ENCODE peak calls at places on chromosome 19, in seven cellular contexts. One of them, this sample, is unnamed.
A peak's percentile ranks its signal among the peaks of the same experiment; 100 is the strongest.

GRCh38 chr19:7699422-7700127 is 2.4 kb downstream of the FCER2 start:
- DNase-seq in lower leg skin: no peak
- DNase-seq in dorsolateral prefrontal cortex: no peak
- DNase-seq in mesenchymal stem cell: no peak
- DNase-seq in uterus: no peak
- DNase-seq in activated naive CD8-positive, alpha-beta T cell treated with anti-CD3 and anti-CD28 coated beads, Interleukin-2, amount 50 U/mL, for 24 hours: peak; percentile 72
- DNase-seq in CD8-positive, alpha-beta memory T cell: no peak
- DNase-seq in this sample: no peak

GRCh38 chr19:55457683-55458457 is 3.6 kb downstream of the ISOC2 start:
- DNase-seq in lower leg skin: no peak
- DNase-seq in dorsolateral prefrontal cortex: no peak
- DNase-seq in mesenchymal stem cell: no peak
- DNase-seq in uterus: no peak
- DNase-seq in activated naive CD8-positive, alpha-beta T cell treated with anti-CD3 and anti-CD28 coated beads, Interleukin-2, amount 50 U/mL, for 24 hours: no peak
- DNase-seq in CD8-positive, alpha-beta memory T cell: no peak
- DNase-seq in this sample: no peak

GRCh38 chr19:18612772-18613588 is at the start of gene TMEM59L:
- DNase-seq in lower leg skin: no peak
- DNase-seq in dorsolateral prefrontal cortex: peak; percentile 90
- DNase-seq in mesenchymal stem cell: no peak
- DNase-seq in uterus: no peak
- DNase-seq in activated naive CD8-positive, alpha-beta T cell treated with anti-CD3 and anti-CD28 coated beads, Interleukin-2, amount 50 U/mL, for 24 hours: peak; percentile 35
- DNase-seq in CD8-positive, alpha-beta memory T cell: peak; percentile 27
- DNase-seq in this sample: no peak

GRCh38 chr19:57812201-57812600 is 2.5 kb downstream of the ZNF552 start:
- DNase-seq in lower leg skin: no peak
- DNase-seq in dorsolateral prefrontal cortex: no peak
- DNase-seq in mesenchymal stem cell: peak; percentile 18
- DNase-seq in uterus: no peak
- DNase-seq in activated naive CD8-positive, alpha-beta T cell treated with anti-CD3 and anti-CD28 coated beads, Interleukin-2, amount 50 U/mL, for 24 hours: no peak
- DNase-seq in CD8-positive, alpha-beta memory T cell: no peak
- DNase-seq in this sample: no peak

GRCh38 chr19:11179716-11180297 is 17.5 kb downstream of the KANK2 start:
- DNase-seq in lower leg skin: no peak
- DNase-seq in dorsolateral prefrontal cortex: no peak
- DNase-seq in mesenchymal stem cell: no peak
- DNase-seq in uterus: no peak
- DNase-seq in activated naive CD8-positive, alpha-beta T cell treated with anti-CD3 and anti-CD28 coated beads, Interleukin-2, amount 50 U/mL, for 24 hours: peak; percentile 32
- DNase-seq in CD8-positive, alpha-beta memory T cell: no peak
- DNase-seq in this sample: no peak

GRCh38 chr19:38648789-38649304 is 1.4 kb downstream of the ACTN4 start:
- DNase-seq in lower leg skin: no peak
- DNase-seq in dorsolateral prefrontal cortex: no peak
- DNase-seq in mesenchymal stem cell: no peak
- DNase-seq in uterus: no peak
- DNase-seq in activated naive CD8-positive, alpha-beta T cell treated with anti-CD3 and anti-CD28 coated beads, Interleukin-2, amount 50 U/mL, for 24 hours: no peak
- DNase-seq in CD8-positive, alpha-beta memory T cell: no peak
- DNase-seq in this sample: no peak

GRCh38 chr19:54180691-54181091 is 7.7 kb upstream of the TMC4 start:
- DNase-seq in lower leg skin: no peak
- DNase-seq in dorsolateral prefrontal cortex: no peak
- DNase-seq in mesenchymal stem cell: no peak
- DNase-seq in uterus: no peak
- DNase-seq in activated naive CD8-positive, alpha-beta T cell treated with anti-CD3 and anti-CD28 coated beads, Interleukin-2, amount 50 U/mL, for 24 hours: no peak
- DNase-seq in CD8-positive, alpha-beta memory T cell: no peak
- DNase-seq in this sample: no peak

GRCh38 chr19:48634036-48634342 is 3.2 kb downstream of the DBP start:
- DNase-seq in lower leg skin: no peak
- DNase-seq in dorsolateral prefrontal cortex: no peak
- DNase-seq in mesenchymal stem cell: no peak
- DNase-seq in uterus: no peak
- DNase-seq in activated naive CD8-positive, alpha-beta T cell treated with anti-CD3 and anti-CD28 coated beads, Interleukin-2, amount 50 U/mL, for 24 hours: no peak
- DNase-seq in CD8-positive, alpha-beta memory T cell: no peak
- DNase-seq in this sample: no peak

GRCh38 chr19:19034204-19034624 is 811 bp downstream of the ARMC6 start:
- DNase-seq in lower leg skin: peak; percentile 61
- DNase-seq in dorsolateral prefrontal cortex: peak; percentile 64
- DNase-seq in mesenchymal stem cell: peak; percentile 79
- DNase-seq in uterus: no peak
- DNase-seq in activated naive CD8-positive, alpha-beta T cell treated with anti-CD3 and anti-CD28 coated beads, Interleukin-2, amount 50 U/mL, for 24 hours: peak; percentile 77
- DNase-seq in CD8-positive, alpha-beta memory T cell: peak; percentile 56
- DNase-seq in this sample: no peak

GRCh38 chr19:9323557-9323918 is 441 bp upstream of the ZNF559 start:
- DNase-seq in lower leg skin: peak; percentile 44
- DNase-seq in dorsolateral prefrontal cortex: peak; percentile 75
- DNase-seq in mesenchymal stem cell: no peak
- DNase-seq in uterus: peak; percentile 64
- DNase-seq in activated naive CD8-positive, alpha-beta T cell treated with anti-CD3 and anti-CD28 coated beads, Interleukin-2, amount 50 U/mL, for 24 hours: peak; percentile 50
- DNase-seq in CD8-positive, alpha-beta memory T cell: no peak
- DNase-seq in this sample: peak; percentile 67

GRCh38 chr19:33261511-33262192 is 36.0 kb upstream of the SLC7A10 start:
- DNase-seq in lower leg skin: no peak
- DNase-seq in dorsolateral prefrontal cortex: no peak
- DNase-seq in mesenchymal stem cell: no peak
- DNase-seq in uterus: no peak
- DNase-seq in activated naive CD8-positive, alpha-beta T cell treated with anti-CD3 and anti-CD28 coated beads, Interleukin-2, amount 50 U/mL, for 24 hours: no peak
- DNase-seq in CD8-positive, alpha-beta memory T cell: no peak
- DNase-seq in this sample: no peak

GRCh38 chr19:40798997-40799557 is at the start of gene EGLN2:
- DNase-seq in lower leg skin: no peak
- DNase-seq in dorsolateral prefrontal cortex: no peak
- DNase-seq in mesenchymal stem cell: no peak
- DNase-seq in uterus: no peak
- DNase-seq in activated naive CD8-positive, alpha-beta T cell treated with anti-CD3 and anti-CD28 coated beads, Interleukin-2, amount 50 U/mL, for 24 hours: no peak
- DNase-seq in CD8-positive, alpha-beta memory T cell: no peak
- DNase-seq in this sample: no peak

GRCh38 chr19:31613683-31614219 is 264.5 kb upstream of the TSHZ3 start:
- DNase-seq in lower leg skin: no peak
- DNase-seq in dorsolateral prefrontal cortex: no peak
- DNase-seq in mesenchymal stem cell: no peak
- DNase-seq in uterus: no peak
- DNase-seq in activated naive CD8-positive, alpha-beta T cell treated with anti-CD3 and anti-CD28 coated beads, Interleukin-2, amount 50 U/mL, for 24 hours: no peak
- DNase-seq in CD8-positive, alpha-beta memory T cell: no peak
- DNase-seq in this sample: peak; percentile 13

GRCh38 chr19:19214892-19215291 is 3.1 kb downstream of the NCAN start:
- DNase-seq in lower leg skin: no peak
- DNase-seq in dorsolateral prefrontal cortex: no peak
- DNase-seq in mesenchymal stem cell: peak; percentile 59
- DNase-seq in uterus: no peak
- DNase-seq in activated naive CD8-positive, alpha-beta T cell treated with anti-CD3 and anti-CD28 coated beads, Interleukin-2, amount 50 U/mL, for 24 hours: peak; percentile 49
- DNase-seq in CD8-positive, alpha-beta memory T cell: no peak
- DNase-seq in this sample: no peak

GRCh38 chr19:3684817-3685410 is 15.4 kb downstream of the PIP5K1C start:
- DNase-seq in lower leg skin: no peak
- DNase-seq in dorsolateral prefrontal cortex: no peak
- DNase-seq in mesenchymal stem cell: no peak
- DNase-seq in uterus: no peak
- DNase-seq in activated naive CD8-positive, alpha-beta T cell treated with anti-CD3 and anti-CD28 coated beads, Interleukin-2, amount 50 U/mL, for 24 hours: no peak
- DNase-seq in CD8-positive, alpha-beta memory T cell: no peak
- DNase-seq in this sample: no peak